ENCODE peak calls at places on chromosomes 1 and 21, in four cellular contexts. One of them, this sample, is unnamed.
A peak's percentile ranks its signal among the peaks of the same experiment; 100 is the strongest.

GRCh38 chr1:178682886-178683285 is 42.2 kb upstream of the RALGPS2 start:
- DNase-seq in AG04449: no peak
- DNase-seq in heart left ventricle: no peak
- DNase-seq in colonic mucosa: no peak
- DNase-seq in this sample: no peak

GRCh38 chr1:198788561-198789064 is 149.8 kb downstream of the PTPRC start:
- DNase-seq in AG04449: no peak
- DNase-seq in heart left ventricle: no peak
- DNase-seq in colonic mucosa: no peak
- DNase-seq in this sample: no peak

GRCh38 chr1:227894306-227894721 is 53.4 kb downstream of the WNT9A start:
- DNase-seq in AG04449: no peak
- DNase-seq in heart left ventricle: peak; percentile 15
- DNase-seq in colonic mucosa: no peak
- DNase-seq in this sample: peak; percentile 0

GRCh38 chr1:29711582-29712274 is 475.4 kb downstream of the PTPRU start:
- DNase-seq in AG04449: no peak
- DNase-seq in heart left ventricle: no peak
- DNase-seq in colonic mucosa: no peak
- DNase-seq in this sample: no peak

GRCh38 chr1:1264868-1265272 is 8.8 kb downstream of the UBE2J2 start:
- DNase-seq in AG04449: peak; percentile 98
- DNase-seq in heart left ventricle: no peak
- DNase-seq in colonic mucosa: no peak
- DNase-seq in this sample: no peak

GRCh38 chr1:228555074-228555989 is 68.2 kb downstream of the RNF187 start:
- DNase-seq in AG04449: no peak
- DNase-seq in heart left ventricle: no peak
- DNase-seq in colonic mucosa: no peak
- DNase-seq in this sample: no peak

GRCh38 chr1:32068891-32069590 is 3.7 kb upstream of the TMEM39B start:
- DNase-seq in AG04449: no peak
- DNase-seq in heart left ventricle: no peak
- DNase-seq in colonic mucosa: no peak
- DNase-seq in this sample: no peak

GRCh38 chr1:81549588-81550127 is 251.1 kb upstream of the ADGRL2 start:
- DNase-seq in AG04449: no peak
- DNase-seq in heart left ventricle: no peak
- DNase-seq in colonic mucosa: no peak
- DNase-seq in this sample: peak; percentile 32

GRCh38 chr1:111570781-111571181 is 48.8 kb upstream of the RAP1A start:
- DNase-seq in AG04449: no peak
- DNase-seq in heart left ventricle: no peak
- DNase-seq in colonic mucosa: no peak
- DNase-seq in this sample: no peak

GRCh38 chr1:62304515-62304914 is 14.7 kb downstream of the KANK4 start:
- DNase-seq in AG04449: no peak
- DNase-seq in heart left ventricle: no peak
- DNase-seq in colonic mucosa: no peak
- DNase-seq in this sample: no peak

GRCh38 chr1:33654267-33654832 is 181.9 kb downstream of the ZSCAN20 start:
- DNase-seq in AG04449: no peak
- DNase-seq in heart left ventricle: no peak
- DNase-seq in colonic mucosa: no peak
- DNase-seq in this sample: peak; percentile 18

GRCh38 chr1:228081578-228082259 is 789 bp upstream of the ARF1 start:
- DNase-seq in AG04449: no peak
- DNase-seq in heart left ventricle: peak; percentile 48
- DNase-seq in colonic mucosa: no peak
- DNase-seq in this sample: no peak

GRCh38 chr1:45512641-45513054 is 9.0 kb downstream of the PRDX1 start:
- DNase-seq in AG04449: no peak
- DNase-seq in heart left ventricle: peak; percentile 56
- DNase-seq in colonic mucosa: peak; percentile 75
- DNase-seq in this sample: peak; percentile 79

GRCh38 chr1:55213885-55214213 is 1.3 kb downstream of the USP24 start:
- DNase-seq in AG04449: no peak
- DNase-seq in heart left ventricle: no peak
- DNase-seq in colonic mucosa: peak; percentile 45
- DNase-seq in this sample: peak; percentile 13

GRCh38 chr21:43810505-43811261 is 21.3 kb downstream of the RRP1 start:
- DNase-seq in AG04449: no peak
- DNase-seq in heart left ventricle: peak; percentile 86
- DNase-seq in colonic mucosa: peak; percentile 96
- DNase-seq in this sample: peak; percentile 92
- TF ChIP-seq CTCF in AG04449: peak; percentile 96
- TF ChIP-seq CTCF in heart left ventricle: peak; percentile 90
- TF ChIP-seq CTCF in colonic mucosa: peak; percentile 95
- TF ChIP-seq CTCF in this sample: peak; percentile 90

GRCh38 chr1:14485285-14485684 is 113.2 kb upstream of the KAZN start:
- DNase-seq in AG04449: no peak
- DNase-seq in heart left ventricle: no peak
- DNase-seq in colonic mucosa: no peak
- DNase-seq in this sample: no peak
- TF ChIP-seq CTCF in AG04449: no peak
- TF ChIP-seq CTCF in heart left ventricle: no peak
- TF ChIP-seq CTCF in colonic mucosa: no peak
- TF ChIP-seq CTCF in this sample: no peak

GRCh38 chr1:40650075-40650474 is 15.4 kb downstream of the RIMS3 start:
- DNase-seq in AG04449: no peak
- DNase-seq in heart left ventricle: peak; percentile 37
- DNase-seq in colonic mucosa: no peak
- DNase-seq in this sample: peak; percentile 23
- TF ChIP-seq CTCF in AG04449: peak; percentile 5
- TF ChIP-seq CTCF in heart left ventricle: no peak
- TF ChIP-seq CTCF in colonic mucosa: no peak
- TF ChIP-seq CTCF in this sample: peak; percentile 29

GRCh38 chr21:17925900-17926299 is 106.7 kb upstream of the C21orf91 start:
- DNase-seq in AG04449: no peak
- DNase-seq in heart left ventricle: no peak
- DNase-seq in colonic mucosa: no peak
- DNase-seq in this sample: peak; percentile 6
- TF ChIP-seq CTCF in AG04449: peak; percentile 20
- TF ChIP-seq CTCF in heart left ventricle: peak; percentile 53
- TF ChIP-seq CTCF in colonic mucosa: no peak
- TF ChIP-seq CTCF in this sample: peak; percentile 11

GRCh38 chr1:42937141-42937696 is 21.4 kb downstream of the SLC2A1 start:
- DNase-seq in AG04449: no peak
- DNase-seq in heart left ventricle: no peak
- DNase-seq in colonic mucosa: peak; percentile 16
- DNase-seq in this sample: peak; percentile 54
- TF ChIP-seq CTCF in AG04449: no peak
- TF ChIP-seq CTCF in heart left ventricle: no peak
- TF ChIP-seq CTCF in colonic mucosa: no peak
- TF ChIP-seq CTCF in this sample: no peak

GRCh38 chr1:237799762-237800474 is 90.8 kb downstream of the ZP4 start:
- DNase-seq in AG04449: no peak
- DNase-seq in heart left ventricle: peak; percentile 53
- DNase-seq in colonic mucosa: peak; percentile 83
- DNase-seq in this sample: peak; percentile 94
- TF ChIP-seq CTCF in AG04449: no peak
- TF ChIP-seq CTCF in heart left ventricle: peak; percentile 23
- TF ChIP-seq CTCF in colonic mucosa: peak; percentile 21
- TF ChIP-seq CTCF in this sample: peak; percentile 74

DNA sequence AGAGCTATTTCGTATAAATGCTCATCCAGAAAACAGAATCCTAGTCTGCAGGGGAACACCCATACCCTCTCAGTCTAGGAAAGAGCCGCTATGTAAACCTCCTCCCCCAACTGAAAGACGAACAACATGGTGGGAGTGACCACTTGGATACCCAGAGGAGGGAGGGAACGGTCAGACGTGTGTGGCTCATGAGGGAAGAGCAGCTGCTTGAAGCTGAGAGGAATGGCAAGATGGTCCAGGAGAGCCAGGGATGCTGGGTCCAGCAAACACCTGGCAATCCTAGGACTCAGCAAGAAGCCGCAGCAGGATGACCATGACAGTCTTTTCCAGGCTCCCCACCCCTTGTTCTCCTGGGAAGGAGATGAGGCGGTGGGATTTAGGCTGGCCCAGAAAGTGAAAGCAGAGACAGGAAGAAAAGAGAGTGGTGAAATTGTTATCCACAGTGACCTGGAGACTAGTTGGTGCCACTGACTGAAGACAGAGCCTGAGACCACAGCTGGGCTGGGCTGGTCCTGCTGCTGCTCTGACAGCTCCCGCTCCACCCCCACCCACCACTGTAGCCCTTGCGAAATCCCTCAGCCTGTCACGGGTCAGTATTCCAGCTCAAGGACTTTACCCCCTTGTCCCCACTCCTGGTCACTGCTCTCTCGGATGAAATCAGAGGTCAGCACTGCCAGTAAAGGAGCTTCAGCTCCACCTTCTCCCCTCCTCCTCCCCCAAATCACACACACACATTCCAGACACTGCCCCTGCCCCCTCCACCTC is 3.6 kb downstream of the CERS2 start:
- DNase-seq in AG04449: no peak
- DNase-seq in heart left ventricle: peak; percentile 89
- DNase-seq in colonic mucosa: peak; percentile 76
- DNase-seq in this sample: peak; percentile 52
- TF ChIP-seq CTCF in AG04449: no peak
- TF ChIP-seq CTCF in heart left ventricle: no peak
- TF ChIP-seq CTCF in colonic mucosa: no peak
- TF ChIP-seq CTCF in this sample: no peak

GRCh38 chr1:38197566-38197965 is 151.0 kb upstream of the POU3F1 start:
- DNase-seq in AG04449: no peak
- DNase-seq in heart left ventricle: no peak
- DNase-seq in colonic mucosa: no peak
- DNase-seq in this sample: no peak

GRCh38 chr1:38194486-38194885 is 147.9 kb upstream of the POU3F1 start:
- DNase-seq in AG04449: no peak
- DNase-seq in heart left ventricle: no peak
- DNase-seq in colonic mucosa: no peak
- DNase-seq in this sample: no peak

GRCh38 chr1:38193040-38193439 is 146.4 kb upstream of the POU3F1 start:
- DNase-seq in AG04449: no peak
- DNase-seq in heart left ventricle: no peak
- DNase-seq in colonic mucosa: no peak
- DNase-seq in this sample: no peak

DNA sequence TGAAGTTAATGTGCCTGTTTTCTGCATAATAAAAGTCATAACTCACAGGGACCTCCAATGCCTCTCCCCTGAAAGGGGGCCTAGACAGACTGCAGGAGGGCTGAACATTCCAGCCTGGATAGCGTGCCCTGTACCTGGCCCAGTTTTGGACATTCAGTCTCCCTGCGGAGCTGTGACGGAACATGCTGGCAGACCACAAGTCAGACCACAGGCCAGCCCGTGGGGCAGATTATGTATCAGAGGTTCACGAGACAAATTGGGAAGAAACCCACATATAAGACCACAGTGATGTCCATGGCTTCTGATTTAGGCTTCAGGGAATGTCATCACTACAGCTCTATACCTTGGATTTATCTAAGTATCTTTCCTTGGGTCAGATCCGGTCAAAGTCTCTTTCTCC is 151.5 kb upstream of the POU3F1 start:
- DNase-seq in AG04449: no peak
- DNase-seq in heart left ventricle: no peak
- DNase-seq in colonic mucosa: no peak
- DNase-seq in this sample: no peak
- TF ChIP-seq CTCF in AG04449: no peak
- TF ChIP-seq CTCF in heart left ventricle: no peak
- TF ChIP-seq CTCF in colonic mucosa: no peak
- TF ChIP-seq CTCF in this sample: no peak

GRCh38 chr21:31961027-31961426 is 88.2 kb downstream of the HUNK start:
- DNase-seq in AG04449: no peak
- DNase-seq in heart left ventricle: no peak
- DNase-seq in colonic mucosa: no peak
- DNase-seq in this sample: no peak
- TF ChIP-seq CTCF in AG04449: no peak
- TF ChIP-seq CTCF in heart left ventricle: no peak
- TF ChIP-seq CTCF in colonic mucosa: no peak
- TF ChIP-seq CTCF in this sample: no peak

GRCh38 chr1:26096471-26096870 is 15.2 kb upstream of the PDIK1L start:
- DNase-seq in AG04449: no peak
- DNase-seq in heart left ventricle: no peak
- DNase-seq in colonic mucosa: no peak
- DNase-seq in this sample: no peak

GRCh38 chr1:26097696-26098095 is 13.9 kb upstream of the PDIK1L start:
- DNase-seq in AG04449: no peak
- DNase-seq in heart left ventricle: no peak
- DNase-seq in colonic mucosa: no peak
- DNase-seq in this sample: no peak

GRCh38 chr1:26092422-26092821 is 19.2 kb upstream of the PDIK1L start:
- DNase-seq in AG04449: no peak
- DNase-seq in heart left ventricle: no peak
- DNase-seq in colonic mucosa: no peak
- DNase-seq in this sample: no peak

GRCh38 chr1:26094076-26094669 is 17.5 kb upstream of the PDIK1L start:
- DNase-seq in AG04449: no peak
- DNase-seq in heart left ventricle: peak; percentile 87
- DNase-seq in colonic mucosa: no peak
- DNase-seq in this sample: no peak

DNA sequence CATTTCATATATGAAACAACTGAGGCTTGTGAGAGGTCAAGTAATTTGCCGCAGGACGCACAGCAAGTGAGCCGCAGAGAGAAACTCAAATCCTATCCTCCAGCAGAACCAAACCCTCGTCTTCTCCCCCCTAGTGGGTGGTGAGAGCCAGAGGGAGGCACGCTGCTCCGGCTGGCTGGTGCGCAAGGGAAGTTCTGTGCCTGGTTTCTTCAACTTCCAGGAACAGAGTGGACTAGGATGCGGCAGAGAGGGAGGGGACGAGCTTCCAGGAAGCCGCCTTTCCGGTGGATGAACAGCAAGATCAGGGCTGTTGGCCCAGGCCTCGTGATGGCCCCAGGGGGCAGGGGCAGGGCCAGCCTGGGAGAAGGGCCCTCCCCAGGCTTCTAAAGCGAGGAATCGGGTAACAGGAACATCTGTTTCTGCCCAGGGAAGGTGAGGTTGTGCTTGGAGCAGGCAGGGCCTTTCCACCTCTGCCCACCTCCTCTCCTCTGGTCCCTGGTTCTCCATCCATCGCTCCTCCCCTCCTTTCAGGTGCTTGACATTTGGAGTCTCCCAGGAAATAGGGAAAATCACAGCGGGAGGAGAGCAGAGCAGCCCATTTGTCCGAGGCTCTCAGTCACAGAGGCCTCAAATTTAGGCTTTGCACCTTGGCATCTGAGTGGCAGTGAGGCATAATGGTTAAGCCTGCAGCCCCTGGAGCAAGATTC is 16.8 kb upstream of the PDIK1L start:
- DNase-seq in AG04449: no peak
- DNase-seq in heart left ventricle: peak; percentile 87
- DNase-seq in colonic mucosa: no peak
- DNase-seq in this sample: no peak
- TF ChIP-seq CTCF in AG04449: peak; percentile 5
- TF ChIP-seq CTCF in heart left ventricle: peak; percentile 16
- TF ChIP-seq CTCF in colonic mucosa: no peak
- TF ChIP-seq CTCF in this sample: no peak